ENCODE peak calls at places on chromosome 7, in five cellular contexts. W is HTR-8/SVneo, P is dermis microvascular lymphatic vessel endothelial cell, R is NCI-H774, F is GF-D8. S is an unnamed sample.

GRCh38 chr7:39321909-39322498 is 244.2 kb upstream of the YAE1 start:
- DNase-seq in W (no peak), P (no peak), R (no peak), F (no peak), S (no peak)

GRCh38 chr7:107051376-107051775 is 6.9 kb downstream of the PRKAR2B start:
- DNase-seq in W (no peak), P (no peak), R (no peak), F (no peak), S (no peak)

GRCh38 chr7:116290740-116291139 is 80.4 kb downstream of the TES start:
- DNase-seq in W (peak; percentile 2), P (peak; percentile 23), R (no peak), F (no peak), S (no peak)

GRCh38 chr7:155676052-155676451 is 31.6 kb downstream of the RBM33 start:
- DNase-seq in W (no peak), P (no peak), R (no peak), F (peak; percentile 26), S (no peak)

GRCh38 chr7:6159524-6160011 is 112.9 kb downstream of the CYTH3 start:
- DNase-seq in W (no peak), P (no peak), R (no peak), F (no peak), S (no peak)

GRCh38 chr7:54989826-54990225 is 29.0 kb upstream of the EGFR start:
- DNase-seq in W (no peak), P (no peak), R (no peak), F (no peak), S (no peak)

GRCh38 chr7:112129655-112130323 is 76.4 kb downstream of the DOCK4 start:
- DNase-seq in W (no peak), P (peak; percentile 51), R (no peak), F (no peak), S (no peak)

GRCh38 chr7:131090866-131091692 is 236.6 kb upstream of the MKLN1 start:
- DNase-seq in W (no peak), P (no peak), R (no peak), F (no peak), S (no peak)

GRCh38 chr7:67377939-67378862 is 381.6 kb downstream of the TYW1 start:
- DNase-seq in W (peak; percentile 61), P (peak; percentile 42), R (peak; percentile 62), F (peak; percentile 29), S (no peak)

GRCh38 chr7:50610521-50611277 is 45.5 kb upstream of the DDC start:
- DNase-seq in W (no peak), P (no peak), R (no peak), F (peak; percentile 66), S (no peak)

GRCh38 chr7:44375926-44376342 is 50.5 kb upstream of the CAMK2B start:
- DNase-seq in W (no peak), P (no peak), R (no peak), F (no peak), S (no peak)

GRCh38 chr7:106593028-106593417 is 67.9 kb downstream of the CCDC71L start:
- DNase-seq in W (no peak), P (no peak), R (no peak), F (no peak), S (no peak)

GRCh38 chr7:100154651-100155491 is 3.7 kb downstream of the TRAPPC14 start:
- DNase-seq in W (no peak), P (no peak), R (no peak), F (no peak), S (no peak)

GRCh38 chr7:118280319-118281012 is 56.0 kb downstream of the ANKRD7 start:
- DNase-seq in W (no peak), P (no peak), R (peak; percentile 15), F (no peak), S (no peak)